ENCODE peak calls at places on chromosomes 12 and 14, in ten cellular contexts. U, M, T, D, E, J, B, G, R and L are unnamed samples.

GRCh38 chr12:25054783-25055144 is 105.9 kb upstream of the BCAT1 start:
- DNase-seq in U (no peak), M (no peak), T (no peak), D (no peak), E (peak), J (peak), B (no peak), G (peak), R (no peak), L (no peak)

GRCh38 chr12:85575115-85576096 is 260.8 kb downstream of the RASSF9 start:
- DNase-seq in U (peak), M (peak), T (peak), D (peak), E (no peak), J (peak), B (no peak), G (peak), R (peak), L (no peak)

GRCh38 chr14:78863143-78863542 is 693.0 kb downstream of the NRXN3 start:
- DNase-seq in U (no peak), M (peak), T (peak), D (peak), E (no peak), J (peak), B (no peak), G (peak), R (peak), L (no peak)

GRCh38 chr12:105357162-105357691 is 26.7 kb downstream of the C12orf75 start:
- DNase-seq in U (no peak), M (no peak), T (no peak), D (no peak), E (no peak), J (peak), B (no peak), G (peak), R (no peak), L (no peak)

GRCh38 chr12:65937806-65938205 is 113.5 kb downstream of the HMGA2 start:
- DNase-seq in U (no peak), M (no peak), T (no peak), D (no peak), E (no peak), J (no peak), B (no peak), G (no peak), R (no peak), L (no peak)

GRCh38 chr12:16603916-16604575 is 1.9 kb downstream of the LMO3 start:
- DNase-seq in U (no peak), M (peak), T (no peak), D (no peak), E (no peak), J (no peak), B (no peak), G (no peak), R (peak), L (no peak)

GRCh38 chr12:13536219-13536910 is 339.8 kb downstream of the EMP1 start:
- DNase-seq in U (no peak), M (no peak), T (no peak), D (no peak), E (no peak), J (no peak), B (no peak), G (no peak), R (no peak), L (peak)

GRCh38 chr12:74747305-74747704 is 209.7 kb downstream of the ATXN7L3B start:
- DNase-seq in U (no peak), M (no peak), T (no peak), D (peak), E (no peak), J (no peak), B (no peak), G (peak), R (peak), L (no peak)

GRCh38 chr12:32891956-32892355 is 4.6 kb downstream of the PKP2 start:
- DNase-seq in U (no peak), M (peak), T (no peak), D (peak), E (no peak), J (peak), B (no peak), G (peak), R (peak), L (no peak)

GRCh38 chr14:55583942-55584468 is 4.0 kb downstream of the KTN1 start:
- DNase-seq in U (no peak), M (no peak), T (no peak), D (no peak), E (no peak), J (no peak), B (no peak), G (no peak), R (no peak), L (no peak)

GRCh38 chr12:76374395-76375020 is 26.3 kb upstream of the BBS10 start:
- DNase-seq in U (no peak), M (no peak), T (no peak), D (peak), E (no peak), J (no peak), B (no peak), G (peak), R (no peak), L (no peak)

GRCh38 chr14:74251546-74252030 is 12.3 kb downstream of the VSX2 start:
- DNase-seq in U (peak), M (peak), T (peak), D (peak), E (peak), J (peak), B (peak), G (peak), R (peak), L (peak)

GRCh38 chr12:12214635-12215131 is 52.2 kb downstream of the LRP6 start:
- DNase-seq in U (no peak), M (no peak), T (no peak), D (peak), E (no peak), J (peak), B (no peak), G (peak), R (peak), L (no peak)

GRCh38 chr14:62824086-62824485 is 221.2 kb downstream of the KCNH5 start:
- DNase-seq in U (no peak), M (no peak), T (no peak), D (no peak), E (no peak), J (no peak), B (no peak), G (peak), R (no peak), L (no peak)

GRCh38 chr12:56589783-56590182 is 40.3 kb downstream of the BAZ2A start:
- DNase-seq in U (no peak), M (no peak), T (no peak), D (no peak), E (no peak), J (no peak), B (no peak), G (no peak), R (no peak), L (no peak)

GRCh38 chr12:56590237-56590830 is 39.8 kb downstream of the BAZ2A start:
- DNase-seq in U (no peak), M (peak), T (no peak), D (no peak), E (no peak), J (no peak), B (no peak), G (no peak), R (peak), L (no peak)

GRCh38 chr12:56591961-56592360 is 38.2 kb downstream of the BAZ2A start:
- DNase-seq in U (no peak), M (no peak), T (no peak), D (no peak), E (no peak), J (no peak), B (no peak), G (peak), R (no peak), L (no peak)

GRCh38 chr12:56593909-56594621 is 36.1 kb downstream of the BAZ2A start:
- DNase-seq in U (peak), M (peak), T (peak), D (peak), E (peak), J (peak), B (peak), G (peak), R (peak), L (peak)

DNA sequence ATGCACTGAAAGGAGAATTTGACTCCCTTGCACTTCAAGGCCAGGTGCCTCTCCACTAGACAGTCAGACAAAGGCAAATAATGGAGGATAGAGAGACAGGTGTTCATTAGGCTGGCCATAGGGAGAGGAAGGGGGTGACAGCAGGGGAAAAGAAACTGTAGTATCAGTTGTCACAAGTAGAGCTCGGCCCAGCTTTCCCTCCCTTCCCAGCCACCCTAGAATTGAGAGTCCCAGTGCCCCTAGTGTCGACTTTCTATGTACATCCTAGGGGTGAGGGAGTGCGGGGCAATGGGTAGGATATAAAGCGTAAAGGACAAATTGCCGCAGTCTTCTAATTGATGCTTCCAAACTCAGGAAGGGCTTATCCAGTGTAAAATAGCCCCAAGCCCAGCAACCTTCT is 39.0 kb downstream of the BAZ2A start:
- DNase-seq in U (no peak), M (peak), T (no peak), D (no peak), E (no peak), J (no peak), B (no peak), G (no peak), R (no peak), L (no peak)
- TF ChIP-seq CTCF in U (no peak), M (peak), T (no peak), D (no peak), E (no peak), J (no peak), B (no peak), G (no peak), R (no peak), L (no peak)

GRCh38 chr14:57380935-57381334 is 9.5 kb upstream of the NAA30 start:
- DNase-seq in U (no peak), M (no peak), T (no peak), D (no peak), E (no peak), J (no peak), B (no peak), G (no peak), R (no peak), L (no peak)

GRCh38 chr14:57375156-57375555 is 15.2 kb upstream of the NAA30 start:
- DNase-seq in U (no peak), M (no peak), T (no peak), D (no peak), E (no peak), J (no peak), B (no peak), G (no peak), R (no peak), L (no peak)

GRCh38 chr14:57382283-57382682 is 8.1 kb upstream of the NAA30 start:
- DNase-seq in U (no peak), M (no peak), T (peak), D (no peak), E (no peak), J (peak), B (no peak), G (peak), R (peak), L (no peak)

GRCh38 chr14:57383125-57383524 is 7.3 kb upstream of the NAA30 start:
- DNase-seq in U (no peak), M (no peak), T (no peak), D (no peak), E (no peak), J (no peak), B (no peak), G (no peak), R (no peak), L (no peak)

DNA sequence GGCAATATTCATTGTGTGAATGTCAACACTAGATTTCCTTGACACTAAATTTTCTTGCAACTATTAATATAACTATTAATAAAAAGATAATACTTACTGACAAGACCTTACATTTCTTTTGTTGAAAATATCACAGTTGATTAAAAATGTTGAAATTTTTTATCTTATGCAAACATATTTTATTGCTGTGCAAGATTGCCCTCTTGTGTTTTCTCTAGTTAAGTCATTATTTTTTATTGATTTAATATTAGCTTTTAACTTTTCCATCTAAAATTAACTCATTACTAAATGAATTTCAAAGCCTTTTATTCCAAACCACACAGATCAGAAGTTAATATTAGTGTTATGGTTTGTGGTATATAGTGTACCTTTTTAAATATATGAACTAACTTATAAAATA is 11.7 kb upstream of the NAA30 start:
- DNase-seq in U (no peak), M (no peak), T (no peak), D (no peak), E (no peak), J (no peak), B (no peak), G (no peak), R (peak), L (no peak)
- TF ChIP-seq CTCF in U (peak), M (peak), T (no peak), D (no peak), E (no peak), J (no peak), B (no peak), G (peak), R (peak), L (no peak)

DNA sequence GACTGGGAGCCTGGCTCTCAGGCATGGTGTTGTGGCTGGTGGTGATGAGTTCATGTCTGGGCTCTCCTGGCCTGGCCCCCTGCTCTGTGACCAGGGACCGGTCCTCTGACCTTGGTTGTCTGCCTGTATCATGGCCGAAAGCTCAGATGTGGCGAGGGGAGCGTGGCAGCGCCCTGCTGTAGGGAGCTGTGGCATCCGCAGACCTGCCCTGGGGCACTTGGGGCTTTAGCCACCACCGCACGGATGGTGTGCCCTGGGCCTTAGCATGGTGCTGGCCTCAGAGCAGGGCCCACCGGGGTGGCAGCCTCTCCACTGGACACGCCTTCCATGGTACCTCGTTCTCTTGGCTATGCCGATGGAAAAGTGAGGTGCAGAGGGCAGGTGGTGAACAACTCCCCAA is 16.8 kb downstream of the ULK1 start:
- DNase-seq in U (no peak), M (no peak), T (no peak), D (no peak), E (no peak), J (no peak), B (no peak), G (no peak), R (no peak), L (no peak)
- TF ChIP-seq CTCF in U (no peak), M (no peak), T (no peak), D (no peak), E (no peak), J (no peak), B (no peak), G (no peak), R (no peak), L (no peak)

DNA sequence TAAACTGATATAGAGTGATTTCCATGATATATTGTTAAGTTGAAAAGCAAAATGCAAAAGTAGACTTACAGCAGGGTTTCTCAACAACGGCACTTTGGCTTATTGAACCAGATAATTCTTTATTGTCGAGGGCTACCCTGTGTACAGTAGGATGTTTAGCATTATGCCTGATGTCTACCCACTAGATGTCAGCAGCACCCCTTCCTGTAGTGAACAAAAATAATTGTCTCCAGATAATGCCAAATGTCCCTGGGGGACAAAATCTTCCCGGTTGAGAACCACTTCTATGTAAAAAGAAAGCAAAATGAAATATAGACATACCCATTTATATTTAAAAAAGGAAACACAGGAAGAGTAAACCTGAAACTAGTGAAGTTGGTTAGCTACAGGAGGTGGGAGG is 32.4 kb downstream of the ABCD2 start:
- DNase-seq in U (no peak), M (no peak), T (no peak), D (no peak), E (no peak), J (peak), B (no peak), G (no peak), R (peak), L (no peak)
- TF ChIP-seq CTCF in U (peak), M (peak), T (peak), D (no peak), E (peak), J (peak), B (no peak), G (peak), R (peak), L (no peak)

DNA sequence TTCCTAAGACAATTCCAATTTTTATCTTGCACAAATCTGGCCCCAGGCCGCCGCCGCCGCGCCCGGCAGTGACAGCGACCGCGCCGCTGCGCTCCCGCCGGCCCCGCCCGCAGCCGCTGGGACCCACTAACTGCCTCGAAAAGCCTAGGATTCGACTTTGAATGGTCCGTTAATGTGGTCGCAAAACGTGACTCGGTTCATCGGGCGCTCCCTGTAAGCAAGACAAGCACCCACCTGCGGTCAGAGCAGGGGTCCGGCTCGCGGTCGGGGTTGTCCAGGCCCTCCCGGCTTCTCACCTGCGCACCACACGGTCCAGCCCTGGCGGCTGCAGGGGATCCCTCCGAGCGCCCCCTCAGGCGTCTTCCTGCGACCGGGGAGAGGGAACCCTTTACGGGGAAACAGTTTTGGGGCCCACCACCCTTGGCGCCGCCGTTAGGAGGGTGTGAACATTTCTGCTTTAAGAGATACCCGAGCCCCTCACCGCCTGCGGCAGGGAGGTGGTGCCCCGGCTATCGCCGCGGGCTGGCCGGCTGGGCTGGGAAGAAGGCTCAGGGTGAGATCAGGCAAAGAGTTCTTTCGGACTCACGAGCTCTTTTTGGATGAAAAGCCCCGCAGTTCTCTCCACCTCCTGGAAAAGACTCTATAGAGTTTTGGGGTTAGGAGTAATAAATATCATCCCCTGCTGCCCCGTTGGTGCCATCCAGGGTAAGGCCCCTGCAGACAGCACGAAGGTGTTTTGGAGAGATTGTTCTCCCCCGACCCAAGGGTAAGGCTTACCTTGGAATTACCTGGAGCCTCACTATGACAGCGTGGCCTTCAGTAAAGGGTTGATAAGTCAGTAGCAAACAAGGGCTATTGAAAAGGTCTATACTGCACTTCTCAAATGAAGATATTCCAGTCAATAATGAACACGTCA is 13.6 kb upstream of the FOXJ2 start:
- DNase-seq in U (no peak), M (peak), T (no peak), D (peak), E (no peak), J (no peak), B (no peak), G (no peak), R (no peak), L (peak)
- TF ChIP-seq CTCF in U (no peak), M (peak), T (no peak), D (no peak), E (no peak), J (no peak), B (no peak), G (no peak), R (no peak), L (no peak)

GRCh38 chr12:50055831-50056628 is 1.4 kb upstream of the ASIC1 start:
- DNase-seq in U (no peak), M (peak), T (no peak), D (peak), E (peak), J (peak), B (peak), G (no peak), R (peak), L (peak)

GRCh38 chr12:50058743-50059312 is 1.4 kb downstream of the ASIC1 start:
- DNase-seq in U (no peak), M (no peak), T (no peak), D (no peak), E (peak), J (no peak), B (no peak), G (no peak), R (no peak), L (no peak)

GRCh38 chr12:50056629-50056976 is 793 bp upstream of the ASIC1 start:
- DNase-seq in U (no peak), M (no peak), T (no peak), D (no peak), E (no peak), J (no peak), B (no peak), G (no peak), R (no peak), L (no peak)

GRCh38 chr12:50057896-50058670 is 687 bp downstream of the ASIC1 start:
- DNase-seq in U (no peak), M (no peak), T (no peak), D (no peak), E (no peak), J (no peak), B (no peak), G (no peak), R (no peak), L (no peak)

DNA sequence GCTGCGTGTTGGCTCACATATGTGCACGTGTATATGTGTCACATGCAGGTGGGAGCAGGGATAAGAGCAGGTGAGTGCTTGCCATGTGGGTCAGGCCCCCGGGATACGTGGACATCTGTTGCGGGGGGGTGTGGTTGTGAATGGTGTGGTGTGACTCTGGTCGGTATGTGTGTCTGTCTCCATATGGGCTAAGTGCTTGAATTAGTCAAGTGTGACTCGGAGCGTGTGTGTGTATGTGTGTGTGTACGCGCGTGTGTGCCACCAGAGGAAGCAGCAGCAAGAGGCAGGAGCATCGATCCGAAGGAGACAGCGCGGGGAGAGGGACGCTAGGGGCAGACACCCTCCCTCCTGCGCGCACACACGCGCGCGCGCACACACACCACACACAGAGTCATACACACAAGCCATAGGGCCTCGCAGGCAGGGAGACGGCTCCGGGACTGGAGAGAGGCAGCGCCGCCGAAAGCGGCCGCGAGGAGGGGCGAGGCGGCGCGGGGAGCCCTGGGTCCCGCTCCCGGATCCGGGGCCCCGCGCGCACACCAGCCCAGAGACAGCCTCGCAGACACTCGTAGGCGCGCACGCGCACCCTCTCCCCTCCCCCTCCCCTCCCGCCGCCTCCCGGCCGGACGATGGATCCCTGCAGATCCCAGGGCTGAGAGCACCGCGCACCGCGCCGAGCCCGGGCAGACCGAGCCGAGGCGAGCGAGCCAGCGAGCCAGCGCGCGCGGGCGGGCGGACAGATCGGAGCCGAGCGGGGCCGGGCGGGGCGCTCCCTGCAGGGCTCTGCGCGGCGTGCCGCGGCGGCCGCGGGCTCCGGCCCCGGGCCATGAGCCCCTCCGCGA is at the start of gene ASIC1:
- DNase-seq in U (no peak), M (peak), T (no peak), D (peak), E (peak), J (peak), B (peak), G (peak), R (peak), L (peak)
- TF ChIP-seq CTCF in U (no peak), M (peak), T (no peak), D (no peak), E (no peak), J (no peak), B (no peak), G (no peak), R (no peak), L (no peak)